ENCODE peak calls at places on chromosomes 16 and 17, in six cellular contexts. A is heart right ventricle, B is iPS DF 6.9, K is upper lobe of right lung, Q is neuronal stem cell, V is esophagus squamous epithelium. E is an unnamed sample.

GRCh38 chr17:7548585-7549400 is at the start of gene TNFSF12:
- DNase-seq in A (peak; percentile 83), B (no peak), K (peak; percentile 88), Q (no peak), V (no peak), E (peak; percentile 25)

GRCh38 chr17:58666858-58667267 is 25.0 kb downstream of the TEX14 start:
- DNase-seq in A (peak; percentile 66), B (no peak), K (peak; percentile 86), Q (no peak), V (peak; percentile 20), E (peak; percentile 47)

GRCh38 chr16:79612207-79612606 is 11.7 kb upstream of the MAF start:
- DNase-seq in A (no peak), B (no peak), K (no peak), Q (no peak), V (no peak), E (no peak)

GRCh38 chr17:42072323-42073187 is 22.2 kb upstream of the C17orf113 start:
- DNase-seq in A (no peak), B (no peak), K (peak; percentile 71), Q (no peak), V (no peak), E (no peak)

GRCh38 chr16:29023279-29024278 is 38.7 kb downstream of the LAT start:
- DNase-seq in A (no peak), B (no peak), K (peak; percentile 44), Q (no peak), V (no peak), E (no peak)

GRCh38 chr16:74455619-74456289 is 34.5 kb upstream of the CLEC18B start:
- DNase-seq in A (no peak), B (no peak), K (no peak), Q (no peak), V (no peak), E (no peak)

GRCh38 chr17:79760197-79760906 is 17.6 kb upstream of the CBX2 start:
- DNase-seq in A (no peak), B (no peak), K (peak; percentile 40), Q (no peak), V (no peak), E (no peak)

GRCh38 chr17:77332034-77332971 is 191.5 kb downstream of the SEC14L1 start:
- DNase-seq in A (no peak), B (no peak), K (peak; percentile 28), Q (no peak), V (no peak), E (no peak)

GRCh38 chr17:75218121-75218520 is 12.6 kb downstream of the NUP85 start:
- DNase-seq in A (no peak), B (no peak), K (no peak), Q (no peak), V (no peak), E (no peak)

GRCh38 chr16:10979717-10980601 is 35.6 kb downstream of the CLEC16A start:
- DNase-seq in A (no peak), B (no peak), K (no peak), Q (no peak), V (no peak), E (peak; percentile 35)

GRCh38 chr17:56679148-56679766 is 85.8 kb downstream of the NOG start:
- DNase-seq in A (no peak), B (no peak), K (no peak), Q (peak; percentile 46), V (no peak), E (no peak)

DNA sequence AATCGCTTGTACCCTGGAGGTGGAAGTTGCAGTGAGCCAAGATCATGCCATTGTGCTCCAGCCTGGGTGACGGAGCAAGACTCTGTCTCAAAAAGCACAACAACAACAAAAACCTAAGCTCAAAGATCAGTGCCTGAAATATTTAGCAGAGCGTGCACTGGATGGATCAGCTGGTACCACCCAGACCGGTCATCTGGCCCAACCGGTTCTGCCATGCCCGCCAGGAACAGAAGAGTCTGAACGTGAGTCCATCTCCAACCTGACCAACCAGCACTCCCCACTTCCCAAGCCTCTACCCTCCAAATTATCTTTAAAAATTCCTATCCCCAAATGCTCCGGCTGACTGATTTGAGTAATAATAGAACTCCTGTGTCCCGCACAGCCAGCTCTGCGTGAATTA is 1.5 kb upstream of the UQCC4 start:
- DNase-seq in A (no peak), B (no peak), K (no peak), Q (no peak), V (no peak), E (no peak)
- H3K27ac ChIP-seq in A (peak overlapping the region; percentile 97), B (no peak overlapping the region), K (peak overlapping the region; percentile 95), Q (no peak overlapping the region), V (peak overlapping the region; percentile 90), E (no peak overlapping the region)

GRCh38 chr17:4788807-4789700 is at the start of gene GLTPD2:
- DNase-seq in A (no peak), B (no peak), K (no peak), Q (peak; percentile 29), V (no peak), E (no peak)

GRCh38 chr17:4786516-4786915 is 352 bp upstream of the VMO1 start:
- DNase-seq in A (no peak), B (no peak), K (no peak), Q (no peak), V (no peak), E (no peak)

GRCh38 chr17:4789701-4789950 is 862 bp downstream of the GLTPD2 start:
- DNase-seq in A (no peak), B (no peak), K (no peak), Q (no peak), V (no peak), E (no peak)

GRCh38 chr17:4789951-4790704 is 1.4 kb downstream of the GLTPD2 start:
- DNase-seq in A (peak; percentile 87), B (no peak), K (peak; percentile 95), Q (peak; percentile 83), V (peak; percentile 24), E (peak; percentile 86)

GRCh38 chr17:4788159-4788806 is 481 bp upstream of the GLTPD2 start:
- DNase-seq in A (no peak), B (no peak), K (no peak), Q (no peak), V (no peak), E (no peak)
- H3K27ac ChIP-seq in A (no peak overlapping the region), B (no peak overlapping the region), K (peak overlapping the region; percentile 90), Q (no peak overlapping the region), V (peak overlapping the region; percentile 97), E (peak overlapping the region; percentile 92)

GRCh38 chr17:49028271-49028670 is 31.1 kb downstream of the IGF2BP1 start:
- DNase-seq in A (no peak), B (no peak), K (no peak), Q (no peak), V (no peak), E (no peak)
- H3K27ac ChIP-seq in A (no peak overlapping the region), B (no peak overlapping the region), K (no peak overlapping the region), Q (no peak overlapping the region), V (no peak overlapping the region), E (no peak overlapping the region)

GRCh38 chr16:20807822-20808207 is 1.5 kb downstream of the REXO5 start:
- DNase-seq in A (no peak), B (no peak), K (no peak), Q (no peak), V (no peak), E (no peak)
- H3K27ac ChIP-seq in A (no peak overlapping the region), B (no peak overlapping the region), K (no peak overlapping the region), Q (no peak overlapping the region), V (no peak overlapping the region), E (no peak overlapping the region)

E was measured in substantia nigra.